ENCODE peak calls at places on chromosomes 3 and 15, in four cellular contexts. G is GM12878, Z is HepG2, T is K562. X is an unnamed sample.
A peak's percentile ranks its signal among the peaks of the same experiment; 100 is the strongest.

GRCh38 chr15:56868251-56868650 is 50.2 kb upstream of the TCF12 start:
- DNase-seq in Z (no peak), T (no peak), G (no peak), X (no peak)

GRCh38 chr3:190064112-190064511 is 56.6 kb downstream of the P3H2 start:
- DNase-seq in Z (no peak), T (no peak), G (no peak), X (no peak)

GRCh38 chr3:100088735-100089368 is 25.4 kb downstream of the FILIP1L start:
- DNase-seq in G (no peak), Z (peak; percentile 63), T (no peak), X (no peak)

GRCh38 chr3:127034195-127034989 is 51.5 kb downstream of the PLXNA1 start:
- DNase-seq in G (no peak), Z (no peak), T (no peak), X (no peak)

GRCh38 chr15:79978694-79979519 is 7.9 kb upstream of the BCL2A1 start:
- DNase-seq in T (no peak), G (peak; percentile 95), Z (peak; percentile 87), X (no peak)

GRCh38 chr15:69777356-69777755 is 320.4 kb downstream of the TLE3 start:
- DNase-seq in T (no peak), G (no peak), Z (no peak), X (no peak)

GRCh38 chr15:42128476-42128875 is 28.0 kb downstream of the PLA2G4F start:
- DNase-seq in Z (no peak), T (no peak), G (no peak), X (no peak)

GRCh38 chr3:194556086-194557056 is 69.6 kb upstream of the ATP13A3 start:
- DNase-seq in Z (peak; percentile 30), G (no peak), T (peak; percentile 55), X (no peak)

GRCh38 chr3:174859756-174860155 is 622 bp downstream of the NAALADL2 start:
- DNase-seq in G (no peak), Z (no peak), T (no peak), X (no peak)

GRCh38 chr3:115658337-115659181 is 35.2 kb downstream of the GAP43 start:
- DNase-seq in T (peak; percentile 80), G (no peak), Z (peak; percentile 28), X (peak; percentile 72)

DNA sequence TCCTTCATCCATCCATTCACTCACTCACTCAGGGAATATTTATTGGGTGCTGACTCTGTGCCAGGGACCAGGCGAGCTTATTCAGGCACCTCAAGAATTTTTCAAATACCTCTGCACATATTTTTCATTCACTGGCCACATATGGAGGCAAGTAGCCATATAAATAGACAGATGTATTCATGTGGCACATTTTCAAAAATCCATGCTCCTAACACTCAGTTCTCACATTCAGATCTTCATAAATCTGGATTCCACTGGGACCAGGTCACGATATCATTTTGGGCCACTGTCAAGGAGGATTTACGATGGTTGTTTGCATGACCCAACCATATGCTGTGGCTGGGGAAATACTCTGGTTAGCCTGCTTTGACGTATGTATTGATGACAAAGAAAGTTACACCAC is 241.8 kb upstream of the LRTM1 start:
- DNase-seq in T (no peak), G (no peak), Z (no peak), X (no peak)
- TF ChIP-seq CREB1 in T (no peak), G (no peak), Z (no peak), X (no peak)

GRCh38 chr15:101522621-101523559 is 33.4 kb upstream of the PCSK6 start:
- DNase-seq in T (no peak), Z (no peak), G (no peak), X (no peak)

GRCh38 chr15:101523560-101523940 is 34.0 kb upstream of the PCSK6 start:
- DNase-seq in T (no peak), G (no peak), Z (peak; percentile 55), X (peak; percentile 34)

GRCh38 chr15:101521084-101521483 is 31.6 kb upstream of the PCSK6 start:
- DNase-seq in Z (no peak), T (no peak), G (no peak), X (no peak)

GRCh38 chr15:101521563-101521962 is 32.1 kb upstream of the PCSK6 start:
- DNase-seq in Z (no peak), G (no peak), T (no peak), X (no peak)

GRCh38 chr15:101522091-101522490 is 32.6 kb upstream of the PCSK6 start:
- DNase-seq in T (no peak), Z (no peak), G (no peak), X (peak; percentile 10)
- TF ChIP-seq SRF in T (no peak), Z (no peak), G (no peak), X (no peak)

DNA sequence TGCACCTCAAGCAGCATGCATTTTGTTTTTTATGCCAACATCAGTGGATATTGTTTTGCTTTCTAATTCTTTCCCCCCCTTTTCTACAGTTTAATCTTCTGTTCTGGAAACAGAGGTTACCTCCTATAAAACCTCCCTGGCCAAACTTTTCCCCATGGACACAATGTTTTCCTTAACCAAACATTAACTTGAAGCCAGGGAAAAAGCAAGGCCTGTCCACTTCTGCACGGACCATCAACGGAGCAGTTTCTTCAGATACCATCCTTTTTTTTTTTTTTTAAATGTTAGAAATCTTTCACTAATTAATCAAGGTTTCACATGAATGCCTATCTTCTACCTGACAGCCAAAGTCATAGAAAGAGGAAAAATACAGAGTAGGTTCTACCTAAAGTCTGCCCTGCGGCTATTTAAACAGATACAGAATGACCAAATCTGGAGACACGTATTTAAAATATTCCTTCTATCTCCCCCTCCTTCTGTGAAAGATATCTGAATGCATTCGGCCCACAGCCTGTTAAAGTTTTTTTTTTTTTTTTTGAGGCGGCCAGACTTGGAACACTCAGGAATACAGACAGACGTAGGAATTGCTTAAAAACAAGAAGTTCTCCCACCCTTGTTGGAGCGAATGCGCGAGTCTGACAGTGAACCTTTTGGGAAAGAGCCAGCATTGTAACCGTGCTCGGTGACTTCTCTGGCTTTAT is 126.8 kb downstream of the ADAMTS9 start:
- DNase-seq in T (no peak), G (no peak), Z (no peak), X (no peak)
- TF ChIP-seq CREB1 in T (no peak), G (no peak), Z (no peak), X (no peak)

GRCh38 chr3:129973853-129974252 is 667 bp upstream of the TRH start:
- DNase-seq in Z (no peak), T (no peak), G (no peak), X (no peak)

GRCh38 chr3:129971368-129972052 is 3.0 kb upstream of the TRH start:
- DNase-seq in Z (peak; percentile 82), T (peak; percentile 9), G (no peak), X (no peak)

GRCh38 chr3:129972301-129972700 is 2.2 kb upstream of the TRH start:
- DNase-seq in T (no peak), Z (no peak), G (no peak), X (no peak)

GRCh38 chr3:129975332-129976090 is 991 bp downstream of the TRH start:
- DNase-seq in G (no peak), Z (no peak), T (no peak), X (no peak)

DNA sequence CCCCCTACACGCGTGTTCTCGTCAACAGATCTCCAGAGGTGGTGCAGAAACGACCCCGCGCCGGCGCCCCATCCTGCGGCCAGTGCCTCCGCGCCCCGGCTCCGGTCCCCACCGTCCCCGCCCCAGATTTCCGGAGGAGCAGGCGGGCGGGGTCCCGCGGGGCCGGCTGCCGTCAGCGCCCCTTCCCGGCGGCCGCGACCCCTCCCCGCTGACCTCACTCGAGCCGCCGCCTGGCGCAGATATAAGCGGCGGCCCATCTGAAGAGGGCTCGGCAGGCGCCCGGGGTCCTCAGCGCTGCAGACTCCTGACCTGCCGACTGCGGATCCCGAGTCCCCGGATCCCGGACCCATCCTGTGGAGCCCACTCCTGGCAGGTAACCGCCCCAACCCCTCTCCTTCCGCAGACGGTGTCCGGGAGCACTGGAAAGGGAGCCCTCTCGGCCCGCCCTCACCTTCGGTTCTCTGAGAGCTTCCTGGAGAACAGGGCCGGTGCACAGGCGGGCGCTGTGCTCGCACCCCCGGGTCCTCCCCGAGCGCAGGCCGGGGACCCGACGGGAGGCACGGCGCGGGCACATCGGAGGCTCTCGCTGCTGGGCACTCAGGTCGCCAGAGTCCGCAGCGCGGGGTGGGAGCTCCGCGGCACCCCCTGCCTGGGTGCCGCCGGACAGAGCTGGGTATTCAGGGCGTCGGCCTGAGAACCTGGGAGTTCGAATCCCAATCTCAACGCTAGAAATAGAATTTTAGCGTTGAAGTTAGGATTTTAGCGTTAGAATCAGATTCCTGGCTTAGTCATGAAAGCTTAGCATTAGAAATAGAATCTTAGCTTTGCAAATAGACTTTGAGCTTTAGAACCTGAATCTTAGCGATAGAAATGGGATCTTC is at the start of gene TRH:
- DNase-seq in G (no peak), T (no peak), Z (no peak), X (peak; percentile 63)
- TF ChIP-seq SRF in G (no peak), T (no peak), Z (no peak), X (no peak)

DNA sequence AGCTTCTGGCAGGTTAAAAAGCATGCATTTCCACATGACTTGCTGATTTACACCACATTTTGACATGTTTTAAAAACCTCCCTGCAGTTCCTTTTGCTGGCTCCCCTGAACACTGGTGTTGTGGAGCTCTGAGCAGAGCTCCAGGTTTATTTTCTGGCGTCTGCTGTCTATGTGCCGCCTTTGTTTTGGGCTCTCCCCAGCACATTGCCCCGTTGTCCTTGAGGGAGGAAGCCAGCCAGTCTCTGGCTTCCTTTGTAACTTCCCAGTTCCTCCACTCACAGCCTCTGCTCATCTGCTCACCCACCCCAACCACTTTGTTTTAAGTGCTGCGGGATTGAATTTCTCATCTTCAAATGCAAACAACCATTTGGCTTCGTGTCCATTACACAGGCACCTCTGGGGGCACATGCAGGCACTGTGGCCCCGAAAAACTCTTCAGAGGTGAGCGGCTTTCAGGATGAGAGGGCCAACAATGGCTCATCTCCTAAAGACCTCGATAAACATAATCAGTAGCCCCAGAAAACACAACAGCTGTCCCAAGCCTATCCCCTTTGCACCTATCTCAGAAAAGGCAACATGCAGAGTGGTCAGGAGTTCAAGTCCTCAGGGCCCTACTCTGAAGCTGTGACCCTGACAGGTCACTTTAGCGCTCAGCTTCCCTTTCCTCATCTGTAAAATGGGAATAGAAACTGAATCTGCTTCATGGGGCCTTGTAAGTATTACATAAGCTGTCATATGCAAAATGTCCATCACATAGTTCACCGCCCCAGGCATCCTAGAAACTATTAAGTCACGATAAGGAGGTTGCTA is 1.4 kb upstream of the MEF2A start:
- DNase-seq in Z (peak; percentile 36), G (peak; percentile 50), T (no peak), X (no peak)
- TF ChIP-seq CREB1 in Z (no peak), G (peak; percentile 31), T (no peak), X (no peak)

GRCh38 chr15:72230197-72231065 is 559 bp downstream of the PKM start:
- DNase-seq in G (peak; percentile 51), T (peak; percentile 83), Z (peak; percentile 81), X (peak; percentile 41)
- TF ChIP-seq SRF in G (no peak), T (peak; percentile 36), Z (no peak), X (no peak)

GRCh38 chr15:62528505-62528904 is 363.4 kb upstream of the C2CD4B start:
- DNase-seq in G (no peak), Z (no peak), T (no peak), X (no peak)

GRCh38 chr15:62534996-62535395 is 369.9 kb upstream of the C2CD4B start:
- DNase-seq in T (no peak), Z (no peak), G (no peak), X (no peak)

GRCh38 chr15:62539236-62539635 is 374.2 kb upstream of the C2CD4B start:
- DNase-seq in G (no peak), Z (no peak), T (no peak), X (no peak)

GRCh38 chr15:62532367-62532766 is 367.3 kb upstream of the C2CD4B start:
- DNase-seq in Z (peak; percentile 35), G (no peak), T (no peak), X (no peak)

DNA sequence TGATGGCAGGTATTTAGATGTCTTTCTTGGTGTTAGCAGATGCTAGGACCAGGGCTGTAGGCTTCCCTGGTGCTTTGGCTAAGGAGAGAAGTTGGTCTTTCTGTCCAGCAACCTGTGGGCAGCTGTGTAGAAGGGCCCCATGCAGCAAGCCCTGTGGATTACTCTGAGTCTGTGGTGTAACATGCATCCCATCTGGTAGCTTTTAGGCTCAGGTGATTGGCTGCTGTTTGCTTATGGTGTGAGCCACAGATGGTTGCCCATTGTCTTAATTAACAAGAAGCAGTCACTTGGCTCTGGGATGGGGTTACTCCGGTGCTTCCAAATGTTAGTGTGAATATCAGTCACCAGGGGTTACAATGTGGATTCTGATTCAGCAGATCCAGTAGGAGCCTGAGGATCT is 368.6 kb upstream of the C2CD4B start:
- DNase-seq in T (no peak), Z (no peak), G (no peak), X (no peak)
- TF ChIP-seq CREB1 in T (no peak), Z (no peak), G (no peak), X (no peak)